ENCODE peak calls at places on chromosomes 4 and X, in four cellular contexts. G is astrocyte of the hippocampus, A is EL, V is psoas muscle. X is an unnamed sample.

GRCh38 chrX:153319295-153319694 is 2.3 kb downstream of the PNMA6F start:
- DNase-seq in G (no peak), A (no peak), V (no peak), X (no peak)

GRCh38 chrX:85375333-85375738 is 4.1 kb downstream of the POF1B start:
- DNase-seq in G (no peak), A (no peak), V (no peak), X (no peak)

GRCh38 chrX:148995661-148996060 is 495.2 kb downstream of the AFF2 start:
- DNase-seq in G (no peak), A (no peak), V (no peak), X (no peak)

GRCh38 chr4:90084277-90084966 is 42.8 kb upstream of the CCSER1 start:
- DNase-seq in G (no peak), A (no peak), V (no peak), X (no peak)

GRCh38 chr4:140374130-140374477 is 658 bp downstream of the SCOC start:
- DNase-seq in G (no peak), A (no peak), V (no peak), X (no peak)

GRCh38 chrX:109943740-109944092 is 59.2 kb upstream of the TMEM164 start:
- DNase-seq in G (no peak), A (no peak), V (no peak), X (no peak)

GRCh38 chr4:163638909-163639308 is 144.4 kb downstream of the TMA16 start:
- DNase-seq in G (no peak), A (no peak), V (no peak), X (no peak)

GRCh38 chrX:1386338-1387127 is 5.4 kb downstream of the SLC25A6 start:
- DNase-seq in G (no peak), A (no peak), V (no peak), X (no peak)

GRCh38 chr4:64539234-64539849 is 130.1 kb upstream of the TECRL start:
- DNase-seq in G (peak; percentile 79), A (peak; percentile 40), V (no peak), X (no peak)

GRCh38 chr4:148072789-148073188 is 340.9 kb downstream of the ARHGAP10 start:
- DNase-seq in G (no peak), A (no peak), V (no peak), X (no peak)

GRCh38 chr4:99395595-99396364 is 39.4 kb downstream of the ADH7 start:
- DNase-seq in G (peak; percentile 78), A (peak; percentile 22), V (no peak), X (no peak)

GRCh38 chr4:108762559-108763225 is at the start of gene ETNPPL:
- DNase-seq in G (peak; percentile 61), A (peak; percentile 25), V (peak; percentile 26), X (no peak)

GRCh38 chr4:55635282-55635681 is 816 bp downstream of the NMU start:
- DNase-seq in G (peak; percentile 27), A (no peak), V (no peak), X (no peak)

GRCh38 chr4:33709247-33709646 is 2535.1 kb downstream of the ARAP2 start:
- DNase-seq in G (peak; percentile 28), A (peak; percentile 66), V (no peak), X (no peak)

GRCh38 chr4:153371835-153372234 is 27.3 kb downstream of the MND1 start:
- DNase-seq in G (no peak), A (no peak), V (no peak), X (no peak)

GRCh38 chrX:129833153-129834004 is 10.3 kb downstream of the ZDHHC9 start:
- DNase-seq in G (peak; percentile 69), A (peak; percentile 63), V (no peak), X (no peak)

GRCh38 chr4:106062452-106062875 is 167.2 kb downstream of the NPNT start:
- DNase-seq in G (peak; percentile 83), A (peak; percentile 73), V (no peak), X (no peak)

GRCh38 chr4:143641406-143641805 is 59.1 kb downstream of the FREM3 start:
- DNase-seq in G (peak; percentile 20), A (no peak), V (no peak), X (no peak)

GRCh38 chr4:85475631-85476233 is 782 bp downstream of the ARHGAP24 start:
- DNase-seq in G (peak; percentile 46), A (peak; percentile 26), V (peak; percentile 22), X (no peak)

GRCh38 chr4:113575391-113575790 is 186.1 kb downstream of the CAMK2D start:
- DNase-seq in G (peak; percentile 78), A (peak; percentile 70), V (no peak), X (no peak)

X was measured in esophagus squamous epithelium.